ENCODE peak calls at places on chromosome 18, in eight cellular contexts. One of them, this sample, is unnamed.
A peak's percentile ranks its signal among the peaks of the same experiment; 100 is the strongest.

GRCh38 chr18:76588591-76589303 is 93.7 kb upstream of the ZNF516 start:
- DNase-seq in heart right ventricle: no peak
- DNase-seq in activated CD8-positive, alpha-beta T cell treated with anti-CD3 and anti-CD28 coated beads for 36 hours: no peak
- DNase-seq in HFF-Myc: no peak
- DNase-seq in dorsolateral prefrontal cortex: no peak
- DNase-seq in AG04450: no peak
- DNase-seq in RWPE1: no peak
- DNase-seq in WTC11: no peak
- DNase-seq in this sample: no peak

GRCh38 chr18:48278081-48278480 is 131.1 kb downstream of the ZBTB7C start:
- DNase-seq in activated CD8-positive, alpha-beta T cell treated with anti-CD3 and anti-CD28 coated beads for 36 hours: no peak
- DNase-seq in WTC11: no peak
- DNase-seq in RWPE1: no peak
- DNase-seq in AG04450: no peak
- DNase-seq in heart right ventricle: no peak
- DNase-seq in HFF-Myc: no peak
- DNase-seq in dorsolateral prefrontal cortex: no peak
- DNase-seq in this sample: no peak

GRCh38 chr18:32358075-32358474 is 112.6 kb downstream of the GAREM1 start:
- DNase-seq in heart right ventricle: no peak
- DNase-seq in AG04450: no peak
- DNase-seq in RWPE1: no peak
- DNase-seq in WTC11: peak; percentile 23
- DNase-seq in HFF-Myc: no peak
- DNase-seq in dorsolateral prefrontal cortex: no peak
- DNase-seq in activated CD8-positive, alpha-beta T cell treated with anti-CD3 and anti-CD28 coated beads for 36 hours: no peak
- DNase-seq in this sample: no peak

GRCh38 chr18:12013186-12013916 is 32.0 kb downstream of the IMPA2 start:
- DNase-seq in heart right ventricle: no peak
- DNase-seq in dorsolateral prefrontal cortex: no peak
- DNase-seq in RWPE1: no peak
- DNase-seq in AG04450: no peak
- DNase-seq in HFF-Myc: no peak
- DNase-seq in WTC11: no peak
- DNase-seq in activated CD8-positive, alpha-beta T cell treated with anti-CD3 and anti-CD28 coated beads for 36 hours: no peak
- DNase-seq in this sample: no peak

GRCh38 chr18:7697306-7697705 is 130.2 kb downstream of the PTPRM start:
- DNase-seq in heart right ventricle: no peak
- DNase-seq in HFF-Myc: no peak
- DNase-seq in WTC11: no peak
- DNase-seq in activated CD8-positive, alpha-beta T cell treated with anti-CD3 and anti-CD28 coated beads for 36 hours: no peak
- DNase-seq in AG04450: no peak
- DNase-seq in RWPE1: no peak
- DNase-seq in dorsolateral prefrontal cortex: no peak
- DNase-seq in this sample: no peak

GRCh38 chr18:42086288-42086687 is 131.3 kb downstream of the PIK3C3 start:
- DNase-seq in AG04450: no peak
- DNase-seq in dorsolateral prefrontal cortex: no peak
- DNase-seq in RWPE1: no peak
- DNase-seq in heart right ventricle: no peak
- DNase-seq in HFF-Myc: no peak
- DNase-seq in activated CD8-positive, alpha-beta T cell treated with anti-CD3 and anti-CD28 coated beads for 36 hours: no peak
- DNase-seq in WTC11: no peak
- DNase-seq in this sample: no peak

GRCh38 chr18:28559511-28559910 is 382.6 kb upstream of the CDH2 start:
- DNase-seq in AG04450: no peak
- DNase-seq in RWPE1: no peak
- DNase-seq in WTC11: no peak
- DNase-seq in dorsolateral prefrontal cortex: no peak
- DNase-seq in heart right ventricle: no peak
- DNase-seq in activated CD8-positive, alpha-beta T cell treated with anti-CD3 and anti-CD28 coated beads for 36 hours: no peak
- DNase-seq in HFF-Myc: no peak
- DNase-seq in this sample: no peak

GRCh38 chr18:43563780-43564179 is 286.5 kb upstream of the SYT4 start:
- DNase-seq in dorsolateral prefrontal cortex: no peak
- DNase-seq in AG04450: no peak
- DNase-seq in activated CD8-positive, alpha-beta T cell treated with anti-CD3 and anti-CD28 coated beads for 36 hours: peak; percentile 8
- DNase-seq in HFF-Myc: no peak
- DNase-seq in RWPE1: peak; percentile 8
- DNase-seq in WTC11: no peak
- DNase-seq in heart right ventricle: peak; percentile 11
- DNase-seq in this sample: peak; percentile 6

GRCh38 chr18:67510831-67511230 is 5.7 kb downstream of the DSEL start:
- DNase-seq in HFF-Myc: no peak
- DNase-seq in activated CD8-positive, alpha-beta T cell treated with anti-CD3 and anti-CD28 coated beads for 36 hours: no peak
- DNase-seq in dorsolateral prefrontal cortex: no peak
- DNase-seq in WTC11: no peak
- DNase-seq in AG04450: no peak
- DNase-seq in heart right ventricle: no peak
- DNase-seq in RWPE1: no peak
- DNase-seq in this sample: no peak

GRCh38 chr18:78659748-78660147 is 319.9 kb upstream of the SALL3 start:
- DNase-seq in activated CD8-positive, alpha-beta T cell treated with anti-CD3 and anti-CD28 coated beads for 36 hours: peak; percentile 46
- DNase-seq in heart right ventricle: no peak
- DNase-seq in dorsolateral prefrontal cortex: no peak
- DNase-seq in RWPE1: no peak
- DNase-seq in AG04450: no peak
- DNase-seq in HFF-Myc: no peak
- DNase-seq in WTC11: peak; percentile 55
- DNase-seq in this sample: no peak

GRCh38 chr18:7830468-7830867 is 263.4 kb downstream of the PTPRM start:
- DNase-seq in HFF-Myc: no peak
- DNase-seq in heart right ventricle: no peak
- DNase-seq in RWPE1: peak; percentile 57
- DNase-seq in dorsolateral prefrontal cortex: no peak
- DNase-seq in activated CD8-positive, alpha-beta T cell treated with anti-CD3 and anti-CD28 coated beads for 36 hours: no peak
- DNase-seq in WTC11: no peak
- DNase-seq in AG04450: no peak
- DNase-seq in this sample: peak; percentile 16

GRCh38 chr18:49531678-49532153 is 30.1 kb upstream of the LIPG start:
- DNase-seq in AG04450: no peak
- DNase-seq in dorsolateral prefrontal cortex: no peak
- DNase-seq in RWPE1: no peak
- DNase-seq in heart right ventricle: no peak
- DNase-seq in WTC11: no peak
- DNase-seq in HFF-Myc: no peak
- DNase-seq in activated CD8-positive, alpha-beta T cell treated with anti-CD3 and anti-CD28 coated beads for 36 hours: no peak
- DNase-seq in this sample: no peak

GRCh38 chr18:74289137-74289536 is 2.6 kb downstream of the CYB5A start:
- DNase-seq in WTC11: no peak
- DNase-seq in AG04450: no peak
- DNase-seq in RWPE1: no peak
- DNase-seq in HFF-Myc: no peak
- DNase-seq in dorsolateral prefrontal cortex: no peak
- DNase-seq in activated CD8-positive, alpha-beta T cell treated with anti-CD3 and anti-CD28 coated beads for 36 hours: no peak
- DNase-seq in heart right ventricle: no peak
- DNase-seq in this sample: no peak

GRCh38 chr18:50805732-50806131 is 14.1 kb downstream of the MRO start:
- DNase-seq in AG04450: no peak
- DNase-seq in WTC11: no peak
- DNase-seq in heart right ventricle: no peak
- DNase-seq in RWPE1: no peak
- DNase-seq in HFF-Myc: no peak
- DNase-seq in dorsolateral prefrontal cortex: no peak
- DNase-seq in activated CD8-positive, alpha-beta T cell treated with anti-CD3 and anti-CD28 coated beads for 36 hours: peak; percentile 49
- DNase-seq in this sample: no peak

GRCh38 chr18:6959110-6959509 is 158.5 kb downstream of the LAMA1 start:
- DNase-seq in HFF-Myc: no peak
- DNase-seq in activated CD8-positive, alpha-beta T cell treated with anti-CD3 and anti-CD28 coated beads for 36 hours: no peak
- DNase-seq in dorsolateral prefrontal cortex: no peak
- DNase-seq in RWPE1: no peak
- DNase-seq in AG04450: no peak
- DNase-seq in WTC11: no peak
- DNase-seq in heart right ventricle: no peak
- DNase-seq in this sample: no peak

GRCh38 chr18:40159141-40160017 is 1795.7 kb upstream of the PIK3C3 start:
- DNase-seq in heart right ventricle: no peak
- DNase-seq in activated CD8-positive, alpha-beta T cell treated with anti-CD3 and anti-CD28 coated beads for 36 hours: no peak
- DNase-seq in WTC11: no peak
- DNase-seq in dorsolateral prefrontal cortex: no peak
- DNase-seq in HFF-Myc: peak; percentile 0
- DNase-seq in RWPE1: peak; percentile 13
- DNase-seq in AG04450: no peak
- DNase-seq in this sample: no peak

GRCh38 chr18:62720766-62721613 is 5.6 kb downstream of the PHLPP1 start:
- DNase-seq in HFF-Myc: no peak
- DNase-seq in WTC11: no peak
- DNase-seq in heart right ventricle: no peak
- DNase-seq in activated CD8-positive, alpha-beta T cell treated with anti-CD3 and anti-CD28 coated beads for 36 hours: peak; percentile 14
- DNase-seq in dorsolateral prefrontal cortex: no peak
- DNase-seq in AG04450: no peak
- DNase-seq in RWPE1: no peak
- DNase-seq in this sample: no peak

GRCh38 chr18:13612111-13612997 is 114.0 kb downstream of the FAM210A start:
- DNase-seq in activated CD8-positive, alpha-beta T cell treated with anti-CD3 and anti-CD28 coated beads for 36 hours: peak; percentile 94
- DNase-seq in AG04450: no peak
- DNase-seq in dorsolateral prefrontal cortex: peak; percentile 85
- DNase-seq in HFF-Myc: no peak
- DNase-seq in heart right ventricle: no peak
- DNase-seq in WTC11: no peak
- DNase-seq in RWPE1: no peak
- DNase-seq in this sample: peak; percentile 71

GRCh38 chr18:56740645-56741044 is 89.5 kb downstream of the WDR7 start:
- DNase-seq in AG04450: no peak
- DNase-seq in RWPE1: no peak
- DNase-seq in HFF-Myc: no peak
- DNase-seq in WTC11: no peak
- DNase-seq in activated CD8-positive, alpha-beta T cell treated with anti-CD3 and anti-CD28 coated beads for 36 hours: no peak
- DNase-seq in dorsolateral prefrontal cortex: no peak
- DNase-seq in heart right ventricle: no peak
- DNase-seq in this sample: no peak

GRCh38 chr18:72056171-72056570 is 488.0 kb downstream of the CBLN2 start:
- DNase-seq in activated CD8-positive, alpha-beta T cell treated with anti-CD3 and anti-CD28 coated beads for 36 hours: no peak
- DNase-seq in AG04450: no peak
- DNase-seq in dorsolateral prefrontal cortex: no peak
- DNase-seq in RWPE1: no peak
- DNase-seq in WTC11: no peak
- DNase-seq in heart right ventricle: no peak
- DNase-seq in HFF-Myc: no peak
- DNase-seq in this sample: no peak

GRCh38 chr18:46301571-46301970 is 197.4 kb downstream of the HAUS1 start:
- DNase-seq in dorsolateral prefrontal cortex: no peak
- DNase-seq in heart right ventricle: no peak
- DNase-seq in HFF-Myc: no peak
- DNase-seq in AG04450: no peak
- DNase-seq in WTC11: no peak
- DNase-seq in RWPE1: no peak
- DNase-seq in activated CD8-positive, alpha-beta T cell treated with anti-CD3 and anti-CD28 coated beads for 36 hours: no peak
- DNase-seq in this sample: no peak
- TF ChIP-seq CTCF in dorsolateral prefrontal cortex: no peak
- TF ChIP-seq CTCF in heart right ventricle: no peak
- TF ChIP-seq CTCF in HFF-Myc: no peak
- TF ChIP-seq CTCF in AG04450: no peak
- TF ChIP-seq CTCF in WTC11: no peak
- TF ChIP-seq CTCF in RWPE1: no peak
- TF ChIP-seq CTCF in activated CD8-positive, alpha-beta T cell treated with anti-CD3 and anti-CD28 coated beads for 36 hours: no peak
- TF ChIP-seq CTCF in this sample: no peak

GRCh38 chr18:68922392-68922791 is 124.5 kb downstream of the CCDC102B start:
- DNase-seq in activated CD8-positive, alpha-beta T cell treated with anti-CD3 and anti-CD28 coated beads for 36 hours: no peak
- DNase-seq in HFF-Myc: no peak
- DNase-seq in RWPE1: peak; percentile 3
- DNase-seq in AG04450: no peak
- DNase-seq in WTC11: no peak
- DNase-seq in heart right ventricle: no peak
- DNase-seq in dorsolateral prefrontal cortex: no peak
- DNase-seq in this sample: no peak

GRCh38 chr18:68928762-68929675 is 131.1 kb downstream of the CCDC102B start:
- DNase-seq in dorsolateral prefrontal cortex: no peak
- DNase-seq in RWPE1: no peak
- DNase-seq in AG04450: no peak
- DNase-seq in heart right ventricle: no peak
- DNase-seq in HFF-Myc: no peak
- DNase-seq in WTC11: no peak
- DNase-seq in activated CD8-positive, alpha-beta T cell treated with anti-CD3 and anti-CD28 coated beads for 36 hours: no peak
- DNase-seq in this sample: no peak

GRCh38 chr18:68919900-68920299 is 122.0 kb downstream of the CCDC102B start:
- DNase-seq in activated CD8-positive, alpha-beta T cell treated with anti-CD3 and anti-CD28 coated beads for 36 hours: no peak
- DNase-seq in heart right ventricle: no peak
- DNase-seq in HFF-Myc: no peak
- DNase-seq in AG04450: no peak
- DNase-seq in dorsolateral prefrontal cortex: no peak
- DNase-seq in WTC11: no peak
- DNase-seq in RWPE1: no peak
- DNase-seq in this sample: no peak

GRCh38 chr18:68925268-68925667 is 127.4 kb downstream of the CCDC102B start:
- DNase-seq in RWPE1: no peak
- DNase-seq in heart right ventricle: no peak
- DNase-seq in WTC11: no peak
- DNase-seq in AG04450: no peak
- DNase-seq in HFF-Myc: no peak
- DNase-seq in dorsolateral prefrontal cortex: no peak
- DNase-seq in activated CD8-positive, alpha-beta T cell treated with anti-CD3 and anti-CD28 coated beads for 36 hours: peak; percentile 7
- DNase-seq in this sample: peak; percentile 14
- TF ChIP-seq CTCF in RWPE1: no peak
- TF ChIP-seq CTCF in heart right ventricle: no peak
- TF ChIP-seq CTCF in WTC11: peak; percentile 55
- TF ChIP-seq CTCF in AG04450: peak; percentile 10
- TF ChIP-seq CTCF in HFF-Myc: no peak
- TF ChIP-seq CTCF in dorsolateral prefrontal cortex: no peak
- TF ChIP-seq CTCF in activated CD8-positive, alpha-beta T cell treated with anti-CD3 and anti-CD28 coated beads for 36 hours: peak; percentile 46
- TF ChIP-seq CTCF in this sample: peak; percentile 28

GRCh38 chr18:69736731-69737130 is 210.9 kb downstream of the CD226 start:
- DNase-seq in HFF-Myc: no peak
- DNase-seq in heart right ventricle: no peak
- DNase-seq in AG04450: no peak
- DNase-seq in WTC11: no peak
- DNase-seq in RWPE1: no peak
- DNase-seq in activated CD8-positive, alpha-beta T cell treated with anti-CD3 and anti-CD28 coated beads for 36 hours: no peak
- DNase-seq in dorsolateral prefrontal cortex: no peak
- DNase-seq in this sample: no peak
- TF ChIP-seq CTCF in HFF-Myc: no peak
- TF ChIP-seq CTCF in heart right ventricle: no peak
- TF ChIP-seq CTCF in AG04450: no peak
- TF ChIP-seq CTCF in WTC11: no peak
- TF ChIP-seq CTCF in RWPE1: no peak
- TF ChIP-seq CTCF in activated CD8-positive, alpha-beta T cell treated with anti-CD3 and anti-CD28 coated beads for 36 hours: no peak
- TF ChIP-seq CTCF in dorsolateral prefrontal cortex: no peak
- TF ChIP-seq CTCF in this sample: no peak

GRCh38 chr18:58785870-58786269 is 78.8 kb upstream of the ZNF532 start:
- DNase-seq in HFF-Myc: no peak
- DNase-seq in AG04450: no peak
- DNase-seq in WTC11: no peak
- DNase-seq in activated CD8-positive, alpha-beta T cell treated with anti-CD3 and anti-CD28 coated beads for 36 hours: no peak
- DNase-seq in dorsolateral prefrontal cortex: no peak
- DNase-seq in heart right ventricle: no peak
- DNase-seq in RWPE1: no peak
- DNase-seq in this sample: no peak

GRCh38 chr18:58789856-58790255 is 74.8 kb upstream of the ZNF532 start:
- DNase-seq in heart right ventricle: peak; percentile 44
- DNase-seq in dorsolateral prefrontal cortex: no peak
- DNase-seq in AG04450: no peak
- DNase-seq in HFF-Myc: no peak
- DNase-seq in WTC11: no peak
- DNase-seq in activated CD8-positive, alpha-beta T cell treated with anti-CD3 and anti-CD28 coated beads for 36 hours: no peak
- DNase-seq in RWPE1: no peak
- DNase-seq in this sample: no peak

GRCh38 chr18:58788470-58788869 is 76.2 kb upstream of the ZNF532 start:
- DNase-seq in HFF-Myc: no peak
- DNase-seq in heart right ventricle: no peak
- DNase-seq in activated CD8-positive, alpha-beta T cell treated with anti-CD3 and anti-CD28 coated beads for 36 hours: no peak
- DNase-seq in WTC11: no peak
- DNase-seq in AG04450: no peak
- DNase-seq in RWPE1: no peak
- DNase-seq in dorsolateral prefrontal cortex: no peak
- DNase-seq in this sample: no peak

GRCh38 chr18:58788971-58789797 is 75.5 kb upstream of the ZNF532 start:
- DNase-seq in activated CD8-positive, alpha-beta T cell treated with anti-CD3 and anti-CD28 coated beads for 36 hours: no peak
- DNase-seq in AG04450: no peak
- DNase-seq in WTC11: no peak
- DNase-seq in heart right ventricle: peak; percentile 72
- DNase-seq in RWPE1: no peak
- DNase-seq in HFF-Myc: peak; percentile 42
- DNase-seq in dorsolateral prefrontal cortex: peak; percentile 49
- DNase-seq in this sample: no peak

GRCh38 chr18:58787750-58788149 is 76.9 kb upstream of the ZNF532 start:
- DNase-seq in RWPE1: no peak
- DNase-seq in WTC11: no peak
- DNase-seq in AG04450: no peak
- DNase-seq in HFF-Myc: no peak
- DNase-seq in dorsolateral prefrontal cortex: peak; percentile 31
- DNase-seq in activated CD8-positive, alpha-beta T cell treated with anti-CD3 and anti-CD28 coated beads for 36 hours: no peak
- DNase-seq in heart right ventricle: peak; percentile 21
- DNase-seq in this sample: no peak
- TF ChIP-seq CTCF in RWPE1: no peak
- TF ChIP-seq CTCF in WTC11: no peak
- TF ChIP-seq CTCF in AG04450: no peak
- TF ChIP-seq CTCF in HFF-Myc: no peak
- TF ChIP-seq CTCF in dorsolateral prefrontal cortex: no peak
- TF ChIP-seq CTCF in activated CD8-positive, alpha-beta T cell treated with anti-CD3 and anti-CD28 coated beads for 36 hours: no peak
- TF ChIP-seq CTCF in heart right ventricle: no peak
- TF ChIP-seq CTCF in this sample: no peak